ENCODE peak calls at places on chromosomes 11 and 22, in five cellular contexts. A, U, T, H and Z are unnamed samples.
A peak's percentile ranks its signal among the peaks of the same experiment; 100 is the strongest.

GRCh38 chr11:46445192-46445591 is 53.6 kb upstream of the CHRM4 start:
- DNase-seq in A (no peak), U (no peak), T (no peak), H (no peak), Z (no peak)

GRCh38 chr11:15278129-15278528 is 163.4 kb downstream of the INSC start:
- DNase-seq in A (no peak), U (no peak), T (no peak), H (no peak), Z (no peak)

GRCh38 chr11:3995307-3995706 is 99.3 kb upstream of the RRM1 start:
- DNase-seq in A (no peak), U (no peak), T (no peak), H (no peak), Z (no peak)

GRCh38 chr22:21657361-21658118 is 8.3 kb upstream of the PPIL2 start:
- DNase-seq in A (peak; percentile 77), U (peak; percentile 79), T (no peak), H (no peak), Z (peak; percentile 95)

GRCh38 chr11:27239305-27239942 is 123.6 kb downstream of the CCDC34 start:
- DNase-seq in A (peak; percentile 53), U (no peak), T (no peak), H (peak; percentile 70), Z (no peak)

GRCh38 chr11:108672113-108672512 is 7.2 kb downstream of the DDX10 start:
- DNase-seq in A (no peak), U (no peak), T (no peak), H (no peak), Z (no peak)

GRCh38 chr22:36330655-36331305 is 57.0 kb downstream of the MYH9 start:
- DNase-seq in A (peak; percentile 89), U (no peak), T (no peak), H (no peak), Z (peak; percentile 84)

GRCh38 chr22:40638261-40638660 is 1.7 kb upstream of the MRTFA start:
- DNase-seq in A (no peak), U (no peak), T (no peak), H (no peak), Z (peak; percentile 75)

GRCh38 chr11:3942956-3943497 is 87.6 kb downstream of the STIM1 start:
- DNase-seq in A (no peak), U (no peak), T (no peak), H (no peak), Z (no peak)

GRCh38 chr22:23225724-23226496 is 45.6 kb downstream of the BCR start:
- DNase-seq in A (peak; percentile 80), U (no peak), T (no peak), H (no peak), Z (peak; percentile 83)

GRCh38 chr11:57162179-57162898 is 19.4 kb upstream of the LRRC55 start:
- DNase-seq in A (no peak), U (no peak), T (no peak), H (no peak), Z (no peak)

GRCh38 chr11:74330065-74330858 is 18.8 kb upstream of the P4HA3 start:
- DNase-seq in A (no peak), U (no peak), T (no peak), H (no peak), Z (no peak)

GRCh38 chr11:13140028-13140870 is 131.1 kb downstream of the RASSF10 start:
- DNase-seq in A (no peak), U (peak; percentile 72), T (no peak), H (no peak), Z (no peak)

GRCh38 chr11:41283196-41283930 is 176.1 kb downstream of the LRRC4C start:
- DNase-seq in A (no peak), U (no peak), T (no peak), H (no peak), Z (no peak)

DNA sequence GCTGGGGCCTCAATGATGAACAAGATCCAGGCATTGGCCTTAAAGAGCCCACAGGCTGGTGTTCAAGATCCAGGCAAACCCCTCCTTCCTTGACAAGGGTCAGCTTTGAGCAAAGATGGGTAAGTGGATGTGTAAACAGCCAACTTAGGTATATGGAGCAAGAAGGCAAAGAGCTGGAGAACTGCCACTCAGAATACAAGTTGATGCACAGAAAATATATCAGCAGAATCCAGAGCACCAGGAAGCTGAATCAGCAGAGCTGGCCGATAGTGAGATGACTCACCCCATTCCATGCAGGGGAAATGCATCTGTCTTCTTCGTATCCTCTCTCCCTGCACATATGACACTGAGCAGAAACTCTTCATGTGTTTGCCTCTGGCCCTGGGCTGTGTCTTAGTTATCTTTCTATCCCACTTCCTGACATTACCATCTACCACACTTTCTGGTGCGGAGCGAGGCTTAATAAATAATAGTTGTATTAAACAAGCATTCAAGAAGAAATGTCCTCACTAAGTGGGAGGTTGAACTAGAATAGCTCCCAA is 57.8 kb downstream of the ENDOD1 start:
- DNase-seq in A (peak; percentile 33), U (no peak), T (no peak), H (no peak), Z (no peak)
- TF ChIP-seq POLR2A in A (no peak), U (no peak), T (no peak), H (no peak), Z (no peak)

GRCh38 chr11:67057410-67057757 is 737 bp downstream of the RHOD start:
- DNase-seq in A (peak; percentile 62), U (peak; percentile 56), T (no peak), H (no peak), Z (no peak)
- H3K4me1 ChIP-seq in A (peaks cover 28% of the 10 kb centered on the region), U (peaks cover 47% of the 10 kb centered on the region), T (peaks cover 49% of the 10 kb centered on the region), H (peaks cover 26% of the 10 kb centered on the region), Z (peaks cover 48% of the 10 kb centered on the region)

GRCh38 chr11:6388747-6389146 is 1.5 kb upstream of the SMPD1 start:
- DNase-seq in A (no peak), U (no peak), T (no peak), H (no peak), Z (no peak)

GRCh38 chr11:6390718-6391547 is 659 bp downstream of the SMPD1 start:
- DNase-seq in A (no peak), U (no peak), T (no peak), H (no peak), Z (peak; percentile 75)

GRCh38 chr11:6391548-6392134 is 1.4 kb downstream of the SMPD1 start:
- DNase-seq in A (no peak), U (no peak), T (no peak), H (no peak), Z (peak; percentile 80)

GRCh38 chr11:6387811-6388599 is 2.3 kb upstream of the SMPD1 start:
- DNase-seq in A (no peak), U (no peak), T (no peak), H (no peak), Z (no peak)

GRCh38 chr11:6389921-6390717 is at the start of gene SMPD1:
- DNase-seq in A (peak; percentile 96), U (peak; percentile 94), T (peak; percentile 96), H (peak; percentile 83), Z (peak; percentile 99)
- TF ChIP-seq POLR2A in A (peak; percentile 30), U (peak; percentile 88), T (peak; percentile 63), H (peak; percentile 9), Z (no peak)

DNA sequence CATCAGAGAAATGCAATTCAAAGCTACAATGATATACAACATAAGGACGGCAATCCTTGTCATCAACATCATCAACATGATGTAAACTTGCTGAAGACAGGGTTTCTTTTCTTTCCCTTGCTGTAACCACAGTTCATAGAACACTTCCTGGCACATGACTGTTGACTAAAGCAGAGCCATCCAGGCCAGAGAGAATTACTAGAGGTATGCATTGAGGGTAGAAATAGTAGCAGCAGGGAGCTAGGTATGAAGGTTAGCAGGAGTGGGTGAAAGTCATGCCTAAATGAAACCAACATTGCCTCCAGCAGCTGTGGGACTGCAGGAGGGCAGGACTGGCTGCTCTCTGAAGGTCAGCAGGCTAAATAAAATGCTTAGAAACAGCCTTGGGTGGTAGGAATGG is 103.7 kb downstream of the LRRC32 start:
- DNase-seq in A (no peak), U (no peak), T (no peak), H (no peak), Z (no peak)
- H3K4me1 ChIP-seq in A (no peaks in the 10 kb centered on the region), U (no peaks in the 10 kb centered on the region), T (no peaks in the 10 kb centered on the region), H (no peaks in the 10 kb centered on the region), Z (peaks cover 3% of the 10 kb centered on the region)

GRCh38 chr11:19805827-19806226 is 93.2 kb downstream of the NAV2 start:
- DNase-seq in A (no peak), U (no peak), T (no peak), H (no peak), Z (no peak)
- TF ChIP-seq POLR2A in A (no peak), U (no peak), T (no peak), H (no peak), Z (no peak)

GRCh38 chr11:128621491-128622136 is 34.3 kb upstream of the ETS1 start:
- DNase-seq in A (peak; percentile 70), U (no peak), T (no peak), H (no peak), Z (no peak)
- H3K4me1 ChIP-seq in A (peaks cover 14% of the 10 kb centered on the region), U (peaks cover 10% of the 10 kb centered on the region), T (peaks cover 11% of the 10 kb centered on the region), H (peaks cover 11% of the 10 kb centered on the region), Z (peaks cover 59% of the 10 kb centered on the region)